ENCODE peak calls at places on chromosomes 12 and 14, in seven cellular contexts. L is IMR-90, H is tibial nerve, A is tibial artery, Z is HCT116, I is stomach, S is mammary epithelial cell. O is an unnamed sample.

GRCh38 chr14:104420990-104421389 is 158.6 kb upstream of the C14orf180 start:
- DNase-seq in H (no peak), I (no peak), A (no peak), L (no peak), S (no peak), Z (no peak), O (no peak)

GRCh38 chr14:46147486-46147885 is 504.1 kb downstream of the RPL10L start:
- DNase-seq in S (no peak), A (no peak), Z (no peak), H (no peak), L (no peak), I (no peak), O (no peak)

GRCh38 chr12:42119085-42119633 is 25.5 kb downstream of the GXYLT1 start:
- DNase-seq in L (peak), H (no peak), Z (no peak), S (no peak), A (no peak), I (no peak), O (no peak)

GRCh38 chr14:106840258-106840657 is 1313.9 kb downstream of the TMEM121 start:
- DNase-seq in S (no peak), I (no peak), L (no peak), Z (no peak), H (no peak), A (no peak), O (no peak)

GRCh38 chr14:33259764-33260163 is 321.1 kb downstream of the NPAS3 start:
- DNase-seq in I (no peak), L (no peak), A (no peak), Z (no peak), H (no peak), S (no peak), O (no peak)

GRCh38 chr12:7155471-7156034 is 25.4 kb downstream of the CLSTN3 start:
- DNase-seq in A (no peak), Z (no peak), H (no peak), I (no peak), S (peak), L (no peak), O (peak)

GRCh38 chr12:75560167-75560566 is 48.8 kb upstream of the KRR1 start:
- DNase-seq in I (no peak), H (no peak), Z (no peak), L (peak), A (no peak), S (peak), O (peak)

GRCh38 chr12:96883571-96883970 is 23.5 kb upstream of the NEDD1 start:
- DNase-seq in Z (no peak), I (no peak), S (no peak), H (no peak), A (no peak), L (peak), O (no peak)

GRCh38 chr14:54450535-54450934 is 9.4 kb upstream of the CNIH1 start:
- DNase-seq in S (peak), H (no peak), A (no peak), L (peak), I (no peak), Z (no peak), O (no peak)

GRCh38 chr14:104217486-104218360 is 79.3 kb downstream of the KIF26A start:
- DNase-seq in S (no peak), Z (no peak), A (no peak), I (no peak), L (no peak), H (no peak), O (no peak)

GRCh38 chr14:74546416-74546815 is 52.9 kb downstream of the ISCA2 start:
- DNase-seq in L (no peak), Z (no peak), A (no peak), H (no peak), I (no peak), S (no peak), O (no peak)

GRCh38 chr14:75913183-75913582 is 68.6 kb downstream of the TGFB3 start:
- DNase-seq in A (no peak), I (no peak), L (no peak), Z (no peak), H (no peak), S (no peak), O (no peak)

GRCh38 chr12:122040579-122041386 is 19.1 kb downstream of the BCL7A start:
- DNase-seq in A (no peak), Z (no peak), S (no peak), I (peak), H (no peak), L (no peak), O (no peak)

GRCh38 chr14:34301107-34301734 is 160.8 kb downstream of the SPTSSA start:
- DNase-seq in H (peak), I (no peak), Z (peak), A (no peak), L (peak), S (peak), O (peak)

GRCh38 chr12:64670039-64670438 is 59.7 kb downstream of the RASSF3 start:
- DNase-seq in L (no peak), S (no peak), Z (no peak), H (no peak), A (no peak), I (no peak), O (no peak)

GRCh38 chr14:57389646-57390036 is 745 bp upstream of the NAA30 start:
- DNase-seq in L (no peak), I (no peak), Z (no peak), S (no peak), A (no peak), H (no peak), O (no peak)

GRCh38 chr14:24806061-24806678 is 172.2 kb upstream of the GZMB start:
- DNase-seq in A (peak), I (peak), Z (no peak), L (peak), H (peak), S (peak), O (peak)

GRCh38 chr12:11584213-11584855 is 65.1 kb upstream of the ETV6 start:
- DNase-seq in L (no peak), A (no peak), S (no peak), Z (no peak), I (no peak), H (no peak), O (no peak)

GRCh38 chr14:68785817-68786490 is 6.9 kb downstream of the ZFP36L1 start:
- DNase-seq in A (peak), H (no peak), S (peak), L (no peak), Z (no peak), I (peak), O (peak)

GRCh38 chr14:56195727-56196126 is 77.5 kb downstream of the PELI2 start:
- DNase-seq in A (no peak), Z (no peak), I (no peak), H (peak), L (peak), S (no peak), O (no peak)

GRCh38 chr12:15329891-15330290 is 7.6 kb downstream of the PTPRO start:
- DNase-seq in A (no peak), L (no peak), I (no peak), Z (no peak), S (no peak), H (no peak), O (no peak)

GRCh38 chr14:63454863-63455622 is 88.1 kb downstream of the PPP2R5E start:
- DNase-seq in Z (no peak), H (no peak), S (no peak), L (peak), A (no peak), I (peak), O (no peak)

GRCh38 chr12:59185291-59185690 is 265.0 kb upstream of the LRIG3 start:
- DNase-seq in I (no peak), A (no peak), S (no peak), L (no peak), Z (no peak), H (no peak), O (no peak)

GRCh38 chr12:93135286-93136239 is 206.5 kb upstream of the EEA1 start:
- DNase-seq in I (no peak), A (no peak), Z (no peak), S (no peak), L (peak), H (no peak), O (no peak)

GRCh38 chr14:53951661-53952265 is 4.9 kb downstream of the BMP4 start:
- DNase-seq in Z (no peak), H (no peak), I (no peak), S (no peak), L (no peak), A (no peak), O (no peak)

GRCh38 chr12:76449572-76449971 is 101.4 kb upstream of the BBS10 start:
- DNase-seq in H (no peak), Z (no peak), L (peak), S (peak), A (no peak), I (no peak), O (peak)

DNA sequence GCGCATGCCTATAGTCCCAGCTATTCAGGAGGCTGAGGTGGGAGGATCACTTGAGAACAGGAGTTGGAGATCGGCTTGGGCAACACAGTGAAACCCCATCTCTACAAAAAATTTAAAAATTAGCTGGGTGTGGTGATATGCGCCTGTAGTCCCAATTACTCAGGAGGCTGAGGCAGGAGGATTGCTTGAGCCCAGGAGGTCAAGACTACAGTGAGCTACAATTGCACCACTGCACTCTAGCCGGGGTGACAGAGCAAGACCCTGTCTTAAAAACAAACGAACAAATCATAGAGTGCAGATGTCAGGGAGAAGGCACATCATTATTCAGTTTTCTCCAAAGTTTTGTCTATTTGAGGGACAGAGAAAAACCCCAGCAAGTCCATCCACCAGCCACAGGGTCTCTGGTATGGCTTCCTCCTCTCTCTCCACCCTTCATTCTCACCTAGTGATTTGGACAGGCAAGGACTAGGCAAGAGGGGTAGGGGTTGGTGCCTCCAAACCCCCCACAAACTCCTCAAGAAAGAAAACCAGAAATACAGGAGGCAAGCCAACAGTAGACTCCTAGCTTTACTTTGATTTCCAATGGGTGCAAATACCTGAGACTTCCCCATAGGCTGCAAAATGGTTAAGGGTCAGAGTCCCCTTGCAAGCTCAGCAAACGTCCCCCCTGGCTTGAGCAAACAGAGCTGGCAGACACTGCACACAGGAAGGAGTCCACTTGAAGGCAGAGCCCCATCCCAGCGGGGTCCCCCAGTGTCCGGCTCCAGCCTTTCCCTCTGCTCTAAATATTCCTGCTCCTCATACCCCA is 26.5 kb upstream of the RPLP0 start:
- DNase-seq in Z (no peak), L (no peak), I (no peak), A (no peak), H (no peak), S (no peak), O (no peak)
- H3K27ac ChIP-seq in Z (peak), L (no peak), I (peak), A (no peak), H (no peak), S (peak), O (peak)

DNA sequence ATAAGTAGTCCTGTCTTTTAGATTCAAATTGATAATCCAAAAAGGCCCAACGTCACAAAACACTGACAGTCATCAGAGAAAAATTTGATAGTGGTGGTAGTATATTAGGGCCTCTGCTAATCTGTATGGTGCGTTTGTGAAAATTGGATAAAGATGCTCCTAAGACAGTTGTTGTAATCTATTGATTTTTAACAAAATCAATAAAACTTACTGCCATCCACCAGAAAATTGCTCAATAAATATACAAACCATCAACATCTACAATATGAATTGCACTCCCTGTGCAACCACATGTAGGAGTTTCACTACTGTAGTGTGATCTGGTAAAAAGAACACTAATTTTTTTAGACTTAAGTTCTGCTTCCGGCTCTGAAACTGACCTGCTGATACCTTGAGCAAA is 336.8 kb downstream of the FUT8 start:
- DNase-seq in A (no peak), L (no peak), Z (no peak), S (no peak), I (no peak), H (no peak), O (no peak)
- TF ChIP-seq CTCF in A (no peak), L (no peak), Z (no peak), S (no peak), I (no peak), H (no peak), O (no peak)

DNA sequence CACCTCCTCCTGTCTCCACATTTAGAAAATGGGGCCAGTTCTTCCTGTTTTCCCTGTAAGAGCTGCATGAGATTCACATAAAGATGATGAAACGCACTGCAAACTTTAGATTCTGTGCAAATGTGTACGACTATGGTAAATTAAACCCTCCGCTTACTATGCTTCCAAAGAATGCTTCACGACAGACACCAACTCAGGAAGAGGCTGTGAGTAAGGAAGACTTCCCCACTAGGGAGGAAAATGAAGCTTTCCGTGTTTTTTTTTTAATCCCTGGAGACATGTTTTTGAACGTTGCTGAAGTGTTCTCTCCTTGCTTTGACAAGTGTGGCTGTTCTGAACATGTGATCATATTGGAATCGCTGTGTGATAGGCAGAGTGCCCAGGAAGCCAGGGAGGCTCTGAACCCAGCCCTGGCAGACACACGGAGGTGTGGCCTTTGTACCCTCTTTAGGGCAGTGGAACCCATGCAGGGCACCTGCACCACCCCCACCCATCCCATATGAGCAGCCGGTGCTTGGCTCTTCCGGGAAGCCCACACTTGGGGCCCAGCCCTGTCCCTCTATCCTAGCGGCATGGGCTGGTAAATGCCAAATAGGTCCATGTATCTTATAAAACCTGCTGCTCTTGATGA is 7.5 kb upstream of the SYNE3 start:
- DNase-seq in H (no peak), L (peak), S (no peak), I (peak), Z (no peak), A (no peak), O (no peak)
- H3K27ac ChIP-seq in H (no peak), L (peak), S (no peak), I (peak), Z (no peak), A (peak), O (no peak)

GRCh38 chr14:48973136-48973535 is 613.0 kb downstream of the RPS29 start:
- DNase-seq in H (no peak), Z (no peak), A (no peak), L (peak), I (no peak), S (no peak), O (no peak)

GRCh38 chr14:48970995-48971394 is 615.2 kb downstream of the RPS29 start:
- DNase-seq in Z (no peak), L (peak), H (no peak), I (no peak), A (no peak), S (no peak), O (no peak)

DNA sequence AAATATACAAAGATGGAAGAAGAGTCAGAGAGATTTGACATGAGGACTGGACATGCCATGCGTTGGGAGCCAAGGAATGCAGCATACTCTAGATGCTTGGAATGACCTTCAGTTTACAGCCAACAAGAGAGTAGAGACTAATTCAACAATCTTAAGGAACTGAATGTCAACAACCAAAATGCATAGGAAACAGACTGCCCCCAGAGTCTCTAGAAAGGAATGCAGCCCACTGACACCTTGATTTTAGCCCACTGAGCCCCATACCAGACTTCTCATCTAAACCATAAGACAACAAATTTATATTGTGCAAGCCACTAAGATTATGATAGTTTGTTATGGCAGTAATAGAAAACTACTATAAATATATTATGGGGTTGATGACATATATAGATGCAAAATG is 611.2 kb downstream of the RPS29 start:
- DNase-seq in S (no peak), Z (no peak), L (no peak), I (no peak), A (no peak), H (no peak), O (no peak)
- TF ChIP-seq CTCF in S (no peak), Z (no peak), L (no peak), I (no peak), A (no peak), H (no peak), O (no peak)

GRCh38 chr12:71160585-71160984 is 2.8 kb upstream of the TSPAN8 start:
- DNase-seq in Z (no peak), A (no peak), I (no peak), L (no peak), H (no peak), S (peak), O (peak)
- H3K27ac ChIP-seq in Z (no peak), A (no peak), I (peak), L (no peak), H (no peak), S (no peak), O (no peak)

GRCh38 chr12:99253068-99253467 is 394.5 kb upstream of the GARIN6 start:
- DNase-seq in Z (no peak), I (no peak), A (no peak), L (no peak), H (no peak), S (no peak), O (no peak)
- TF ChIP-seq CTCF in Z (peak), I (no peak), A (no peak), L (no peak), H (no peak), S (no peak), O (no peak)

DNA sequence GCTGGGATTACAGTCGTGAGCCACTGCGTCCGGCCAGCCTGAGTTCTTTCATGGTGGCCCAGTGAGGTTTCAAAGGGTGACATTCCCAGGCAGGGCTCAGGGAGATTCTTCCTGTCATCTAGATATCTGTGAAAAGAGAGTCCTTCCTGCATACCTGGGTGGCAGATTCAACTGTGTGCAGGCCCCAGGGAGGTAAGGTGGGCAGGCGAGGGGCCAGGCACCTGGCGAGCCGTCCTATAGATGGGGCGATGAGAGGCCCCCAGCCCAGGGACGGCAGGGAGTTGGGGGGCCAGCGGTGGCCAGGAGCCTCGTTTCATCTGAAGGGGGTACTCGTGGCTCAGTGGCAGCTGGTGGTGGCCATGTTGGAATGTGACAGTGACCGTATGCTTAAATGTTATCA is 7.1 kb upstream of the EP400 start:
- DNase-seq in I (peak), S (no peak), Z (no peak), H (no peak), A (no peak), L (no peak), O (no peak)
- H3K27ac ChIP-seq in I (no peak), S (no peak), Z (no peak), H (no peak), A (no peak), L (no peak), O (no peak)

O was measured in RWPE1.